ENCODE peak calls at places on chromosomes 6 and 20, in four cellular contexts. M, V, O and A are unnamed samples.

GRCh38 chr6:15441215-15441868 is 195.5 kb downstream of the JARID2 start:
- DNase-seq in V (no peak), M (peak), O (no peak), A (no peak)

GRCh38 chr20:10898555-10898954 is 224.8 kb upstream of the JAG1 start:
- DNase-seq in O (no peak), M (no peak), V (no peak), A (no peak)

GRCh38 chr6:13267142-13267621 is 61.2 kb downstream of the TBC1D7 start:
- DNase-seq in V (no peak), M (no peak), O (no peak), A (no peak)

GRCh38 chr6:17492350-17492749 is 99.0 kb downstream of the CAP2 start:
- DNase-seq in V (no peak), O (peak), M (no peak), A (no peak)

GRCh38 chr20:44215125-44215524 is 4.6 kb upstream of the OSER1 start:
- DNase-seq in O (no peak), V (no peak), M (peak), A (peak)

GRCh38 chr20:59794555-59794954 is 138.9 kb downstream of the SYCP2 start:
- DNase-seq in V (no peak), O (no peak), M (no peak), A (no peak)

GRCh38 chr20:48771542-48771941 is 56.3 kb downstream of the PREX1 start:
- DNase-seq in V (no peak), M (no peak), O (no peak), A (no peak)

GRCh38 chr6:167767715-167768107 is 59.0 kb upstream of the AFDN start:
- DNase-seq in V (no peak), O (no peak), M (no peak), A (peak)

GRCh38 chr20:52654552-52654951 is 317.6 kb upstream of the TSHZ2 start:
- DNase-seq in O (no peak), M (no peak), V (no peak), A (no peak)

GRCh38 chr6:134550604-134551003 is 232.7 kb upstream of the SGK1 start:
- DNase-seq in V (no peak), O (no peak), M (no peak), A (no peak)

GRCh38 chr6:69801711-69802110 is 4.9 kb upstream of the LMBRD1 start:
- DNase-seq in M (no peak), O (no peak), V (no peak), A (no peak)

GRCh38 chr20:42530855-42531674 is 658.6 kb downstream of the PTPRT start:
- DNase-seq in M (no peak), O (no peak), V (no peak), A (no peak)

GRCh38 chr6:16764188-16764950 is 3.1 kb upstream of the ATXN1 start:
- DNase-seq in M (no peak), O (no peak), V (no peak), A (no peak)

GRCh38 chr20:34579936-34580587 is 21.5 kb downstream of the MAP1LC3A start:
- DNase-seq in O (peak), M (peak), V (peak), A (no peak)

GRCh38 chr20:16368645-16369292 is 204.5 kb downstream of the KIF16B start:
- DNase-seq in M (no peak), O (peak), V (no peak), A (no peak)

GRCh38 chr6:155100591-155100990 is 105.5 kb downstream of the TIAM2 start:
- DNase-seq in V (no peak), O (no peak), M (no peak), A (no peak)

GRCh38 chr6:127190552-127190951 is 72.1 kb downstream of the RSPO3 start:
- DNase-seq in M (no peak), O (no peak), V (no peak), A (no peak)

GRCh38 chr6:121453191-121453590 is 17.7 kb downstream of the GJA1 start:
- DNase-seq in V (no peak), M (no peak), O (no peak), A (no peak)

GRCh38 chr6:34374112-34374907 is 18.2 kb downstream of the NUDT3 start:
- DNase-seq in M (no peak), O (no peak), V (no peak), A (no peak)

GRCh38 chr6:101572627-101573026 is 179.1 kb downstream of the GRIK2 start:
- DNase-seq in O (no peak), V (no peak), M (no peak), A (no peak)

GRCh38 chr6:35524380-35525020 is 11.8 kb upstream of the TULP1 start:
- DNase-seq in V (no peak), O (no peak), M (no peak), A (no peak)
- TF ChIP-seq EP300 in V (no peak), O (no peak), M (no peak), A (no peak)

GRCh38 chr6:119541132-119541905 is 191.8 kb upstream of the MAN1A1 start:
- DNase-seq in M (no peak), O (no peak), V (no peak), A (no peak)

GRCh38 chr6:119543332-119543731 is 193.8 kb upstream of the MAN1A1 start:
- DNase-seq in O (no peak), M (no peak), V (no peak), A (no peak)

GRCh38 chr6:119540417-119540816 is 190.9 kb upstream of the MAN1A1 start:
- DNase-seq in O (no peak), V (no peak), M (no peak), A (peak)

GRCh38 chr6:119544325-119545150 is 195.0 kb upstream of the MAN1A1 start:
- DNase-seq in V (no peak), M (no peak), O (no peak), A (no peak)

DNA sequence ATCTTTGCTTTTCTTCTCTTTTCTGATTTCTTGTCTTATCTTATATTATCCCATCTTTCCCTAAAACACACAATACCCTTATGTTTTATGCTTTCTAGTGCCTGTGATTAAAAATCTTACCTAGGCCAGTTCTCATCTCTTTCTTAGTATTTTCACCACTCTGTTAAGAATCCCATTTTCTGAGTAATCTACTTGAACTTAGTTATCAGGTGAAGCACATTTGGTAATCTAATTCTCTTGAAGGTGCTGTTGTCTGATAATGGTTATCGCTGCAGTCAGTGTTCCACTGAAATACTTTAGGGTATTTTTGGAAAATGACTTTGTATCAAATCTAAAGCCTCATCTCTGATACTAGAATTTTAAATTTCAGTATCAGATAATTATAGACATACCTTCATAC is 192.5 kb upstream of the MAN1A1 start:
- DNase-seq in M (no peak), V (no peak), O (no peak), A (no peak)
- H3K27ac ChIP-seq in M (peak), V (no peak), O (peak), A (peak)

GRCh38 chr20:38143646-38144554 is 21.2 kb downstream of the TGM2 start:
- DNase-seq in V (no peak), M (peak), O (no peak), A (no peak)
- TF ChIP-seq EP300 in V (no peak), M (no peak), O (peak), A (no peak)

GRCh38 chr6:111482959-111483735 is at the start of gene REV3L:
- DNase-seq in O (peak), V (peak), M (peak), A (peak)

GRCh38 chr6:111478749-111479148 is 4.3 kb downstream of the REV3L start:
- DNase-seq in O (no peak), V (peak), M (no peak), A (no peak)

GRCh38 chr6:111481836-111482235 is 1.2 kb downstream of the REV3L start:
- DNase-seq in O (no peak), V (no peak), M (no peak), A (no peak)

GRCh38 chr6:111482236-111482958 is 621 bp downstream of the REV3L start:
- DNase-seq in V (no peak), O (no peak), M (peak), A (peak)

GRCh38 chr6:111480988-111481830 is 1.8 kb downstream of the REV3L start:
- DNase-seq in V (no peak), O (no peak), M (no peak), A (no peak)
- H3K27ac ChIP-seq in V (peak), O (peak), M (peak), A (peak)

DNA sequence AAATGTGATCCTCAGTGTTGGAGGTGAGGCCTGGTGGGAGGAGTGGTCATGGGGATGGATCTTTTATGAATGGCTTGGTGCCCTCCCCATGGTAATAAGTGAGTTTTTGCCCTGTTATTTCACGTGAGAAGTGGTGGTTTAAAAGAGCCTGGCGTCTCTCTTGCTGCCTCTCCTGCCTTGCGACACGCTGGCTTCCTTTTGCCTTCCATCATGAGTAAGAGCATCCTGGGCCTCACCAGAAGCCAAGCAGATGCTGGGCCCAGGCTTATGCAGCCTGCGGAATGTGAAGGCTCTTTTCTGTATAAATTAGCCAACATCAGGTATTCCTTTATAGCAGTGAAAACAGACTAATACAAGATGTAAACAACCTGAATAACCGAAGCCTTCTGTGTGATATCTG is 27.6 kb downstream of the VTA1 start:
- DNase-seq in M (no peak), O (no peak), V (no peak), A (no peak)
- TF ChIP-seq EP300 in M (no peak), O (no peak), V (no peak), A (no peak)

GRCh38 chr6:157760137-157760536 is 62.9 kb upstream of the SNX9 start:
- DNase-seq in M (no peak), V (no peak), O (peak), A (no peak)
- H3K27ac ChIP-seq in M (peak), V (no peak), O (no peak), A (peak)

DNA sequence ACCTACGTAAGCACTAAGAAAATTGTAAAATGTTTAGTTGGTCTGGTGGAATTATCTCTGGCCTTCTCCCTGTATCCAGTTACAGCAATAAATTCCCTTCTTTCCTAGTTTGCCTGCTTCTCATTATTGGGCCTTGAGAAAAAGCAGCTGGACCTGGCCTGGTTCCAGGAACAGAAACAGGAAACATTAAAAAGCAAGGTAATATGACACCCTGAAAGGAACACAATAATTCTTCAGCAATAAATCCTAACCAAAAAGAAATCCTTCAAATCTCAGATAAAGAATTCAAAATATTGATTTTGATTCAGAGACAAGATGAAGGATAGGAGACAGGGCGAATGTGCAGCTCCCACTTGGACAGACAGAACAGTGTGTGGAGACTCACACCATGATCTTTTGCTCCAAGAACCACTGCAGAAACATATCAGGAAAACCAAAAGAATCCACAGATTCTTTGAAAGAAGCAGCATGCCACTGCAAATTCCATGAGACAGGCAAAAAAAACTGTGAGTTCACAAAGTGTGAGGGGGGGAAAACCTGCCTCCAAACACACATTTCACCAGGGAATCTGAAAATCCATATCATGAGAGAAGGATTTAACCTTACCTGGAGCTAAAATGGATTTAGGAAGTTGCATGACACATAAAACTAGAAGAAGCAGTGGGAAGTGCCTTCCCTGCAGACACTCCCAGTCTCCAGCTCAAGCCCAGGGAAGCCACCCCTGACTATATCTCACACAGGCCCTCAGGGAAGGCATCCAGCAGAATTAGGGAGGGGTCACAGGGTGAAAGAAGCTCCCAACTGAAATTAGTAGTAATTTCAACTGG is 28.9 kb downstream of the TREM1 start:
- DNase-seq in V (no peak), O (peak), M (peak), A (peak)
- TF ChIP-seq EP300 in V (no peak), O (no peak), M (no peak), A (no peak)

GRCh38 chr6:128414943-128415342 is 105.5 kb downstream of the PTPRK start:
- DNase-seq in O (no peak), M (no peak), V (no peak), A (no peak)
- H3K27ac ChIP-seq in O (no peak), M (no peak), V (no peak), A (no peak)

GRCh38 chr6:1178590-1178989 is 133.3 kb upstream of the FOXQ1 start:
- DNase-seq in V (no peak), O (no peak), M (no peak), A (no peak)
- TF ChIP-seq EP300 in V (no peak), O (no peak), M (no peak), A (no peak)